ENCODE peak calls at places on chromosomes 13 and 19, in six cellular contexts. F is IMR-90, S is SK-N-SH, Z is A549, X is HepG2, J is GM12878. U is an unnamed sample.

GRCh38 chr19:48881741-48882657 is 9.8 kb downstream of the PPP1R15A start:
- DNase-seq in F (no peak), S (no peak), Z (peak), X (no peak), J (no peak), U (peak)

GRCh38 chr13:75432045-75432444 is 49.9 kb downstream of the TBC1D4 start:
- DNase-seq in F (peak), S (no peak), Z (peak), X (peak), J (no peak), U (no peak)

GRCh38 chr13:27827646-27828045 is 35.4 kb downstream of the GSX1 start:
- DNase-seq in F (no peak), S (no peak), Z (no peak), X (no peak), J (no peak), U (no peak)

GRCh38 chr19:33039108-33039599 is 25.5 kb downstream of the RHPN2 start:
- DNase-seq in F (no peak), S (no peak), Z (no peak), X (peak), J (no peak), U (no peak)

GRCh38 chr19:3852614-3853254 is 16.1 kb downstream of the ZFR2 start:
- DNase-seq in F (peak), S (no peak), Z (peak), X (peak), J (no peak), U (peak)

GRCh38 chr19:38371081-38371480 is 3.3 kb upstream of the PSMD8 start:
- DNase-seq in F (no peak), S (no peak), Z (no peak), X (no peak), J (no peak), U (no peak)

GRCh38 chr19:38850976-38851621 is 1.3 kb upstream of the HNRNPL start:
- DNase-seq in F (no peak), S (peak), Z (no peak), X (no peak), J (no peak), U (peak)

GRCh38 chr19:1577929-1578618 is 9.9 kb upstream of the MEX3D start:
- DNase-seq in F (no peak), S (no peak), Z (no peak), X (no peak), J (no peak), U (peak)

DNA sequence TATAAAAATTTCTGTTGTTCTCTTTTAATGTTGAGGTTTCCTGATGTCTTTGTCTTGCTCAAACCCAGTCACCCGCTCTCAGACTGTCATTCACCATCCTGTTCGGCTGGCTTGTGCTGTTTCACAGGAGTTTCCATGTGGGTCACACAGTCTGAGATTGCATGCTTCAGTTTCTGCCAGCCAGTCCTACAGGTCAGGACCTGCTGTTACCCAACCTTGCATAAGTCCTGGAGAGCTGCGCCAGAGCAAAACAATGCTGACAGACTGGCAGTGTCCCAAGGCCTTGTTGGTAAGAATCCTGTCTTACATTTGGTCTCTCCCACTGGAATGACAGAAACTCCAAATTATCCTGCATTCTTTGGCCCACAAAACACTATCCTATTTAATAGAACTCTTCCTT is 340.0 kb upstream of the SLITRK5 start:
- DNase-seq in F (no peak), S (no peak), Z (no peak), X (no peak), J (no peak), U (no peak)
- TF ChIP-seq SMC3 in F (no peak), S (no peak), Z (no peak), X (no peak), J (no peak), U (no peak)

DNA sequence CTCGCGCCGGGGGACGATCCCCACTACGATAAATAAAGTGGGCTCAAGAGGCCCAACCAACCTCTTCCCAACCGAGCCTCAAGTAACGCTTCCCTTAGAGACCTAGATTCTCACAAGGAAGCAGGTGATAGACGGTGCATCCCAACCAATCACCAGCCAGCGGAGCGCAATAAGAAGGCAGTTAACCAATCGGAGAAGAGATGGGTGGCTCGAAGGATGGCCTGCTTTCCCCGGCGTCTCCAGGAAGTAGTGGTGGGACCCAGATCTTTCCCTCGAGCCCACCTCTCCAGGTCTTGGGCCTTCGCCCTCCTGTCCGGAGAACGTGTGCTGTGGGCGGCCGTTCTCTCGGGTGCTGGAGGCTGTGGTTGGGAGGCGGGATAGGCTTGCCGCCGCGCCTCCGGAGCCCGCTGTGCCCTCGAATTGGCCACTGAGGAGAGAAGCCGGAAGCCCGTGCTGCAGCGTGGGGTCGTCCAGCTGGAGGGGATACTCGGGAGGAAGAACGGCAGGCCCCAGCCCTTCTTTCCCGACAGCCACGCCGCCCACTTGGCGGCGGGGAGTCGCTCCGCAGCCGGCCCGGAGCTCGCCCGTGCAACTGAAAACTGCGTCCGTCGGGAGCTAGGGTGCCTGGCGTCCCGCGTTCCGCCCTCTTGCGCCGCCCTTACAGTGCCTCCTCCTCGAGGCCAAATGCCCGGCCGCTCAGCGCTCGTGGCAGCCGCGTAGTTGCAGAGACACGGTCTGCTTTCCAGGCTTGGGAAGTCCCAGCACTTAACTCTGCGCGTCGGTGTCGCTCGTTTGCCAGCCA is at the start of gene RNF6:
- DNase-seq in F (peak), S (peak), Z (peak), X (peak), J (peak), U (peak)
- TF ChIP-seq SMC3 in F (no peak), S (no peak), Z (no peak), X (no peak), J (no peak), U (no peak)

GRCh38 chr19:42199440-42200115 is 17.9 kb downstream of the DEDD2 start:
- DNase-seq in F (no peak), S (no peak), Z (no peak), X (no peak), J (peak), U (peak)
- TF ChIP-seq SMC3 in F (no peak), S (no peak), Z (no peak), X (no peak), J (no peak), U (no peak)

DNA sequence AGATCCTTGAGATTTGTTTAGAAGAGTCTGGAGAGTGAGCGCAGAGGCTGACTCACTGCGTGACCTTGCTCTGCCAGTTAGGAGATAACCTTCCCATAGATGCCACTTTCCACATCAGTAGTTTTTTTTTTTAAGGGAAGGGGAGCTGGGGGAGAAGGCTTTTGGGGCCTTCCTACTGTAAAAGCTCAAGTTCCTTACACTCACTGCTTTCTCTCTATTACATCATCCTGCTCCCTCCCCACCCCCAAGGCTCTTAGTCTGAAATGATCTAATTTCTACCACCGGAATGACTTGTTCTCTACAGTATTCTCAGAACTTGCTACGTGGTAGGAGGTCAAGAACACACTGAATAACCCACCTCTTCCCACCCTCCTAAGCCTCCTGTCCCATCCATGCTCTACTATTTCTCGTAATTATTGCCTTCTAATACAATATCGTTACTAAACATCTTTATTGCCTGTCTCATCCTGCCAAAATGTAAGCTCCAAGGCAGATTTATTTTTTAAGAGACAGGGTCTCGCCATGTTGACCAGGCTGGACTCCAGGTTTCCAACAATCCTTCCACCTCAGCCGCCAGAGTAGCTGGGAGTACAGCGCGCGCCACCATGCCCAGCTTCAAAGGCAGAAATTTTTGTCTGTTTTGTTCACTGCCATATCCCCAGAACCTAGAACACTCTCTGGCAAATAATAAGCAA is 1.2 kb downstream of the LONP1 start:
- DNase-seq in F (peak), S (no peak), Z (peak), X (peak), J (peak), U (peak)
- TF ChIP-seq SMC3 in F (no peak), S (no peak), Z (no peak), X (no peak), J (no peak), U (no peak)

DNA sequence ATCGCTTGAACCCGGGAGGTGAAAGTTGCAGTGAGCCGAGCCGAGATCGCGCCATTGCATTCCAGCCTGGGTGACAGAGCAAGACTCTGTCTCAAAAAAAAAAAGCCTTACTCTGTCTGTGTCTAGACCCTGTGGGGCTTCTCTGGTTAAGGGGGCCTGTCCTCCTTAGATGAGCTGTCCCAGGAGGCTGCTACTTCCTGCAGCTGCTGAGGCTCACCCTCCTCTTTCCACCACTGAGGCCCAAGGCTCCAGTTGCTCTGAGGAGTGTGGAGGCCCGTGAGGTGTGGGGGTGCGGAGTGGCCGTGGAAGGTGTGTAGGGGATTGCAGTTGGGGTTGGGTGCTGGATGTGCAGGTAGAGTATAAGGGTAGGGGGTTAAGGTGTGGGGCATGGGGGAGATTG is 22.1 kb upstream of the RASA3 start:
- DNase-seq in F (no peak), S (no peak), Z (no peak), X (no peak), J (no peak), U (no peak)
- TF ChIP-seq SMC3 in F (no peak), S (no peak), Z (no peak), X (no peak), J (no peak), U (no peak)

GRCh38 chr19:21569497-21569870 is 64.1 kb downstream of the ZNF429 start:
- DNase-seq in F (no peak), S (no peak), Z (no peak), X (no peak), J (no peak), U (no peak)
- TF ChIP-seq SMC3 in F (no peak), S (no peak), Z (no peak), X (no peak), J (no peak), U (no peak)